ENCODE peak calls at places on chromosomes 13 and 19, in five cellular contexts. W is K562, S is SK-N-SH, O is IMR-90, B is GM12878. T is an unnamed sample.

GRCh38 chr13:112891477-112892401 is 77.3 kb upstream of the MCF2L start:
- DNase-seq in W (no peak), S (no peak), O (no peak), B (no peak), T (no peak)

GRCh38 chr19:33325920-33326319 is 23.6 kb upstream of the CEBPA start:
- DNase-seq in W (no peak), S (no peak), O (no peak), B (no peak), T (no peak)

GRCh38 chr13:113791761-113792160 is 32.7 kb downstream of the TMEM255B start:
- DNase-seq in W (no peak), S (no peak), O (no peak), B (no peak), T (no peak)

GRCh38 chr13:90545070-90545840 is 802.2 kb upstream of the MIR17HG start:
- DNase-seq in W (no peak), S (no peak), O (no peak), B (no peak), T (no peak)

GRCh38 chr13:113846639-113847318 is 17.1 kb downstream of the GAS6 start:
- DNase-seq in W (no peak), S (no peak), O (no peak), B (no peak), T (no peak)

GRCh38 chr19:21484631-21485030 is 20.8 kb upstream of the ZNF429 start:
- DNase-seq in W (no peak), S (no peak), O (no peak), B (no peak), T (no peak)

GRCh38 chr19:38812841-38813320 is at the start of gene LGALS4:
- DNase-seq in W (no peak), S (peak; percentile 23), O (no peak), B (no peak), T (no peak)

GRCh38 chr19:3132971-3133792 is 2.7 kb upstream of the GNA15 start:
- DNase-seq in W (peak; percentile 74), S (peak; percentile 55), O (peak; percentile 21), B (peak; percentile 85), T (no peak)

GRCh38 chr19:43759515-43759914 is 4.8 kb upstream of the SMG9 start:
- DNase-seq in W (peak; percentile 39), S (no peak), O (peak; percentile 55), B (no peak), T (peak; percentile 23)

GRCh38 chr13:81659984-81660383 is 1319.1 kb upstream of the SPRY2 start:
- DNase-seq in W (no peak), S (no peak), O (no peak), B (no peak), T (no peak)

GRCh38 chr13:64397699-64398098 is 2832.4 kb downstream of the PCDH9 start:
- DNase-seq in W (no peak), S (no peak), O (peak; percentile 2), B (no peak), T (no peak)

GRCh38 chr13:27403252-27403678 is 21.2 kb upstream of the GTF3A start:
- DNase-seq in W (no peak), S (no peak), O (peak; percentile 65), B (no peak), T (no peak)

GRCh38 chr19:57708641-57709354 is at the start of gene ZNF154:
- DNase-seq in W (no peak), S (no peak), O (peak; percentile 67), B (no peak), T (no peak)

GRCh38 chr19:44623080-44623479 is 9.7 kb downstream of the IGSF23 start:
- DNase-seq in W (no peak), S (no peak), O (peak; percentile 45), B (no peak), T (no peak)

GRCh38 chr19:40741527-40742390 is 8.5 kb downstream of the ACTMAP start:
- DNase-seq in W (no peak), S (no peak), O (no peak), B (no peak), T (no peak)

GRCh38 chr19:40739030-40739839 is 11.0 kb downstream of the ACTMAP start:
- DNase-seq in W (no peak), S (no peak), O (no peak), B (no peak), T (no peak)

GRCh38 chr19:40740747-40741146 is 9.5 kb downstream of the ACTMAP start:
- DNase-seq in W (no peak), S (no peak), O (no peak), B (no peak), T (no peak)

GRCh38 chr19:40742477-40742876 is 7.8 kb downstream of the ACTMAP start:
- DNase-seq in W (no peak), S (no peak), O (no peak), B (no peak), T (no peak)

DNA sequence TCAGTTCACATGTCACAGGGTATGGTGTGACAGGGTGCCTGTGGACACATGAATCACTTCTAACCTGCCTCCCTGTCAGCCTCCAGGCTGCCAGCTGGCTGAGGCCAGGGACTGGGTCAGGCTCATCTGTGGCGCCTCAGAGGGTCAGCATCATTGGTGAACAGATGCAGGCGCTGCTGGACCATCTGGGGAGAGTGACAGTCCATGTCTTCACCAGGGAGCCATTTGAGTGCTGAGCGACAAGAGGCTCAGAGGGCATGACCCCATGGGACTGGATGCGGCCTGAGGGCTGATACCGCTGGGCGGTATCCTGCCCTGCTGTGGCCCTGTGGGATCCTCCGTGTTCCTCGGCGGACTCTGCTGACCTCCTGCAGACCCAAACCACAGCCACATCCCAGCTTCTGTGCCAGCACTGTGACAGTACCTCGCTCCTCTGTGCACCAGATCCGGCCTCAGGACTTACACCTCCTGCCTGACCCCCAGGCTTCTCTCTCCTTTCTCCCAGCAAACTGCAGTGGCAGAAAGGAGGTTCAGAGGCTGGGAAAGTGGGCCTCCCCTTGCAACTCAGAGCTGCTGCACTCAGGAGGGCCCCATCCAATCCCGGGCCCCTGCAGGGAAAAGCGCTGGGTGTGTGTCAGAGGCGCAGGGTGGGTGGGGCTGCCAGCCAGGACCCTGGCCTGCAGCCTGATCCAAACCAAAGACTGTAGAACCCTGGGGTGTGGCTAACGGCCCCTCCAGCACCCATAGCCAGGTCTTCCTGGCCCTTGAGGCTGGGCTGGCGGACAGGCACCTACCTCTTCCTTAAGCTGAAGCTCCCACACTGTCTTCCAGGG is 10.2 kb downstream of the ACTMAP start:
- DNase-seq in W (no peak), S (no peak), O (no peak), B (no peak), T (no peak)
- TF ChIP-seq MXI1 in W (no peak), S (no peak), O (no peak), B (no peak), T (no peak)

DNA sequence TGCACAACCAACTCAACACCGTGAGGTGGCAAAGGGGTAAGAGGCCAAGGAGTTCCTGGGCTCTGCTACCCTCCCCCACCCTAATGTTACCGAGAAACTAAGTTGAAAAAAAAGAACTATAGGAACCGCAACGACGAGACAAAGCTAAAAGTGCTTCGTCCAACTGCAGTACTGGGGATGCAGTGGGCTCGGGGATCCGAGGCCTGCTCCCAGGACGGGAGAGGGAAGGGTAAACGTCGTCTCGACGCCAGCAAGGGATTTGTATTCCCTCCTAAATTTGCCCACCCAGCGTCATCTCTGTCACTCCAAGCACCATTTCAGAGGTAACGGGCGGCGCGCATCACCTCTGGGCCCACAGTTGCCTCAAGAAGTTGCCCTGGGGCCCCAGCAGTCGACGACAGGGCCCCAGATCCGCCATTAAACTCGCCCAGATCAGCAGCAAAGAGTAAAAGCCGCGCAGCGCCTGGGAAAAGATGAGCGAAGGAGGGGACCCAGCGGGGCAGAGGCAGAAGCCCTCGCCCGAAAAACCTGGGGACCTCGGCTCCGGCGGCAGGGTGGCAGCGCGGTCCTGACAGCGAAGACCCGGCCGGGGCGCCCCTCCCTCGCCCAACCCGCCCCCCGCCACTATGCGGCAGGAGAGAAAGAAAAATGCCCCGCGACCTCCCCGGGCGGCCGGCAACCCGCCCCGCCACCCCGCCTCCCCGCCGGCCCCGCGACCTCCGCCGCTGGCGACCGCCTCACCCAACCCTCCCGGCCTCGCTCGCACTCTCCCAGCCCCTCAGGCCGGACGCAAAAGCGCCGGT is 737 bp downstream of the ZMYM5 start:
- DNase-seq in W (peak; percentile 42), S (no peak), O (peak; percentile 7), B (no peak), T (no peak)
- TF ChIP-seq MXI1 in W (no peak), S (no peak), O (no peak), B (no peak), T (no peak)

DNA sequence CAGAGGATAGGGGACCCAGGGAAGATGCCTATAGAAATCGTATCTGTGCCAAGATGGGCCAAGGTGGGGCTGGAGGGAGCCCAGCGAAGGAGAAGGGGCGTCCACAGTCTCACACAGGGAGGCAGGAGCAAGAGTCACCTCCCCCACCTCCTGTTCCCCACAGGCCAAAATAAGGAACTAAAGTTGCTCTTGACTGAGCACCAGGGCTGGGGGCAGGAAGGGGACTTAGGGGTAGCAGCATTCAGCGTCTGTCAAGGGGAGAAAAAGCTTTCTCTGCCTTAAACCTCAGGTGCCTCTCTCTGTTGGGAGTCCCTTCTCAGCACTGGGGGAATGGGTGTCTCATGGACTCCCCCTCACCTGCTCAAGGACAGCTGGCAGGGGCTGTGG is 404 bp downstream of the CD79A start:
- DNase-seq in W (no peak), S (no peak), O (no peak), B (no peak), T (no peak)
- TF ChIP-seq MXI1 in W (no peak), S (no peak), O (no peak), B (no peak), T (no peak)

GRCh38 chr13:32548837-32549236 is 10.2 kb upstream of the N4BP2L2 start:
- DNase-seq in W (no peak), S (no peak), O (peak; percentile 41), B (no peak), T (no peak)
- TF ChIP-seq MXI1 in W (no peak), S (no peak), O (no peak), B (no peak), T (no peak)

GRCh38 chr13:25192489-25192888 is 20.4 kb upstream of the AMER2 start:
- DNase-seq in W (no peak), S (no peak), O (no peak), B (no peak), T (no peak)

GRCh38 chr13:25192052-25192451 is 20.0 kb upstream of the AMER2 start:
- DNase-seq in W (no peak), S (no peak), O (no peak), B (no peak), T (no peak)

GRCh38 chr13:25192936-25193335 is 20.8 kb upstream of the AMER2 start:
- DNase-seq in W (no peak), S (no peak), O (no peak), B (no peak), T (no peak)

GRCh38 chr13:25187596-25187995 is 15.5 kb upstream of the AMER2 start:
- DNase-seq in W (no peak), S (no peak), O (no peak), B (no peak), T (no peak)

GRCh38 chr13:25190256-25190655 is 18.2 kb upstream of the AMER2 start:
- DNase-seq in W (no peak), S (no peak), O (no peak), B (no peak), T (no peak)
- TF ChIP-seq MXI1 in W (no peak), S (no peak), O (no peak), B (no peak), T (no peak)

DNA sequence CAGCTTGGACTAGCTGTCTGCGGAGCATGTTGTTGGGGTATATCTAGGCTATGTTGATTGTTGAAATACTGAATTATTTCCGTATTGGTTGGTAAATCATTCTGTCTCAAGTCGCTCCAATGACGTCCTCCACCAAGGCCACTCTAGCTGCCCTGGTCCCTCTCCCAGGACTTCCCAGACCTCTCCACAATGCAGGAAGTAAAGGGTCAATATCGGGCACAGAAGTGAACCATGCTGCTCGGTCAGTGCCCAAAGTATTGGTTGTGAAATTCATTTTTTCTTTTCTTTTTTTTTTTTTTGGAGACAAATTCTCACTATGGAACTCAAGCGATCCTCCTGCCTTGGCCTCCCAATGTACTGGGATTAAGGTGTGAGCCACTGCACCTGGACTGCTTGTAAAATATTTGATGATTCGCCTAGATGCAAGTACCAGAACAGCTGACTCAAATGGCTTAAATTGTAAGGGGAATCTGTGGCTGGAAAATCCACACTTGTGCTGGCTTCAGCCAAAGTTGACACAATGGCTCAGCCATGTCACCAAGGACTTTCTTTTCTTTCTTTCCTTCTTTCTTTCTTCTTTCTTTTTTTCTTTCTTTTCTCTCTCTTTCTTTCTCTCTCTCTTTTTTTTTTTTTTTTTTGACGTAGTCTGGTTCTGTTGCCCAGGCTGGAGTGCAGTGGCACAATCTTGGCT is 43.7 kb downstream of the NUMBL start:
- DNase-seq in W (peak; percentile 5), S (no peak), O (peak; percentile 42), B (no peak), T (no peak)
- TF ChIP-seq MXI1 in W (no peak), S (no peak), O (no peak), B (no peak), T (no peak)

T was measured in HepG2.